ENCODE peak calls at places on chromosome 21, in nine cellular contexts. W, Q, S, K, V, N, T, J and Z are unnamed samples.

GRCh38 chr21:41815652-41816582 is 49.1 kb upstream of the RIPK4 start:
- DNase-seq in W (no peak), Q (no peak), S (no peak), K (no peak), V (no peak), N (no peak), T (no peak), J (no peak), Z (no peak)

GRCh38 chr21:32599146-32599925 is 12.8 kb downstream of the CFAP298 start:
- DNase-seq in W (no peak), Q (no peak), S (peak; percentile 67), K (no peak), V (no peak), N (no peak), T (no peak), J (no peak), Z (no peak)

GRCh38 chr21:38611262-38611661 is 113.0 kb upstream of the ERG start:
- DNase-seq in W (no peak), Q (no peak), S (no peak), K (no peak), V (no peak), N (no peak), T (no peak), J (no peak), Z (no peak)

GRCh38 chr21:13368200-13368599 is 241.4 kb upstream of the POTED start:
- DNase-seq in W (no peak), Q (no peak), S (no peak), K (no peak), V (no peak), N (no peak), T (no peak), J (no peak), Z (no peak)

GRCh38 chr21:27464643-27465042 is 497.8 kb upstream of the ADAMTS5 start:
- DNase-seq in W (no peak), Q (no peak), S (no peak), K (peak; percentile 16), V (no peak), N (no peak), T (no peak), J (no peak), Z (no peak)

GRCh38 chr21:33817136-33817535 is 98.5 kb downstream of the ATP5PO start:
- DNase-seq in W (no peak), Q (no peak), S (no peak), K (no peak), V (no peak), N (no peak), T (no peak), J (no peak), Z (no peak)

GRCh38 chr21:34603002-34603709 is 11.8 kb downstream of the RCAN1 start:
- DNase-seq in W (peak; percentile 86), Q (peak; percentile 88), S (peak; percentile 92), K (peak; percentile 60), V (peak; percentile 82), N (peak; percentile 76), T (peak; percentile 76), J (peak; percentile 88), Z (peak; percentile 49)

GRCh38 chr21:20388400-20388799 is 609.8 kb upstream of the NCAM2 start:
- DNase-seq in W (peak; percentile 9), Q (no peak), S (no peak), K (no peak), V (no peak), N (no peak), T (no peak), J (no peak), Z (no peak)

GRCh38 chr21:34695434-34695833 is 26.6 kb downstream of the CLIC6 start:
- DNase-seq in W (no peak), Q (peak; percentile 15), S (no peak), K (no peak), V (no peak), N (no peak), T (no peak), J (no peak), Z (no peak)

GRCh38 chr21:15732290-15732995 is 2.7 kb downstream of the USP25 start:
- DNase-seq in W (no peak), Q (no peak), S (no peak), K (peak; percentile 51), V (no peak), N (no peak), T (no peak), J (no peak), Z (peak; percentile 34)

GRCh38 chr21:21952566-21952965 is 954.4 kb downstream of the NCAM2 start:
- DNase-seq in W (no peak), Q (no peak), S (no peak), K (no peak), V (no peak), N (no peak), T (no peak), J (no peak), Z (no peak)

GRCh38 chr21:34519013-34519412 is 7.0 kb upstream of the KCNE1 start:
- DNase-seq in W (no peak), Q (no peak), S (no peak), K (no peak), V (no peak), N (no peak), T (no peak), J (no peak), Z (no peak)

GRCh38 chr21:44492572-44493385 is 37.5 kb downstream of the LRRC3 start:
- DNase-seq in W (no peak), Q (no peak), S (no peak), K (no peak), V (no peak), N (no peak), T (no peak), J (no peak), Z (no peak)

GRCh38 chr21:33383056-33383888 is 19.9 kb upstream of the IFNGR2 start:
- DNase-seq in W (peak; percentile 10), Q (peak; percentile 78), S (peak; percentile 96), K (peak; percentile 83), V (peak; percentile 60), N (peak; percentile 44), T (peak; percentile 70), J (peak; percentile 80), Z (peak; percentile 73)

GRCh38 chr21:38840456-38841129 is 34.9 kb downstream of the ETS2 start:
- DNase-seq in W (no peak), Q (no peak), S (no peak), K (no peak), V (no peak), N (no peak), T (no peak), J (peak; percentile 49), Z (no peak)

GRCh38 chr21:29145354-29145782 is 14.9 kb downstream of the MAP3K7CL start:
- DNase-seq in W (no peak), Q (no peak), S (no peak), K (peak; percentile 93), V (no peak), N (no peak), T (no peak), J (no peak), Z (peak; percentile 82)

GRCh38 chr21:28867401-28867800 is 125.3 kb downstream of the LTN1 start:
- DNase-seq in W (no peak), Q (no peak), S (no peak), K (peak; percentile 15), V (no peak), N (no peak), T (no peak), J (no peak), Z (no peak)

DNA sequence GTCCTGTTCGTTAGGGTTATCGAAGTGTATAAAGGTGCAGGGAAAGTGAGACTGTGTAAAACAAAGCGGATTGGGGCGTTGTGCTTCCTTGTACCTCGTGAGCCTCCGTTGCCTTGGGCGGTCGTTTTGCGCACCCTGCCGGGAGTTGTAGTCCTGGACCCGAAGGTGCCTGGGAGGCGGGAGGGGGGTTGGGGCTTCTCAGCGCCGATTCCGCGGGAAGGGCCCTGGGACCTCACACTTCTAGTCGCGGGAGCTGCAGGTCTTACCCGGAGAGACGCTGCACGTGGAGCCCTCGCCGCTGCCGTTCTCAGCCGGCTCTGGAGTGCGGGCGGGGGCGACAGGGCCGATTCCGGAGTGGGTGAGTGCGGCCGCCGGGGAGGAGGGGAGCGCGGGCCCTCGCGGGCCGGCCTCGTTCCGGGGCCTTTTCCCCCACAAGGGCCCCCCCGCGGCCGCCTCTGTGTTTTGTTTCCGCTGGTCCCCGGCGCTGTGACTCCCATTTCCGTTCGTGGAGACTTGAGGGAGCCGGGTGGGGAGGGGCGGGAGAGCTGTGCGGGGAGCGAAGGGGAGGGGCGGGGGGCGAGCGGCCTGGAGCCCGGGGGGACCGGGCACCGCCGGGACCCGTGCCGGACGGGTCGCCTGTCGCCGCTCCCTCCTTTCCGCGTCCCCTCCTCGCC is 586 bp downstream of the GABPA start:
- DNase-seq in W (peak; percentile 95), Q (peak; percentile 94), S (peak; percentile 97), K (peak; percentile 90), V (peak; percentile 91), N (peak; percentile 88), T (peak; percentile 91), J (peak; percentile 93), Z (peak; percentile 58)
- TF ChIP-seq CTCF in W (no peak), Q (no peak), S (no peak), K (peak; percentile 24), V (no peak), N (no peak), T (peak; percentile 26), J (no peak), Z (no peak)

DNA sequence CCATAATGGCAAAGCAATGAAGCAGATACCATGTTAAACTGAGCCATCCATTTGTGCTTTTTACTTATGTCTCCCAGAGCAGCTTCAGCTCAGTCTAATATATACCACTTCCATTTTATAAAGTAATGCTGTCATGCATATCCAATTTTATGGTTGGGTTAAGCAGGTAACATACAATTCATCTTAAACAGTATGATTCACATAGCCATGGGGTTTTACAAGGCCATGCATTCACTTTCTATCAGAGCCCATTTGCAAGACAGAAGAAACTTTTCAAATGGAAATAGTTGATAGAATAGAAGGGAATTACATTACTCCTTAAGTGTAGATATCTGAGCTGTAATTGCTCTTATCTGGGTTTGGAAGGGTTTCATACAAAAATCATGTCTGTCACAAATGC is 580.5 kb upstream of the CXADR start:
- DNase-seq in W (no peak), Q (no peak), S (no peak), K (no peak), V (no peak), N (no peak), T (no peak), J (no peak), Z (no peak)
- H3K27ac ChIP-seq in W (no peak overlapping the region), Q (no peak overlapping the region), S (no peak overlapping the region), K (no peak overlapping the region), V (no peak overlapping the region), N (no peak overlapping the region), T (no peak overlapping the region), J (no peak overlapping the region), Z (no peak overlapping the region)

GRCh38 chr21:45542242-45542666 is at the start of gene SLC19A1:
- DNase-seq in W (peak; percentile 82), Q (peak; percentile 60), S (peak; percentile 96), K (peak; percentile 47), V (peak; percentile 76), N (peak; percentile 70), T (peak; percentile 81), J (peak; percentile 61), Z (peak; percentile 87)
- TF ChIP-seq CTCF in W (peak; percentile 46), Q (peak; percentile 9), S (no peak), K (peak; percentile 22), V (peak; percentile 61), N (peak; percentile 71), T (peak; percentile 76), J (peak; percentile 60), Z (no peak)

DNA sequence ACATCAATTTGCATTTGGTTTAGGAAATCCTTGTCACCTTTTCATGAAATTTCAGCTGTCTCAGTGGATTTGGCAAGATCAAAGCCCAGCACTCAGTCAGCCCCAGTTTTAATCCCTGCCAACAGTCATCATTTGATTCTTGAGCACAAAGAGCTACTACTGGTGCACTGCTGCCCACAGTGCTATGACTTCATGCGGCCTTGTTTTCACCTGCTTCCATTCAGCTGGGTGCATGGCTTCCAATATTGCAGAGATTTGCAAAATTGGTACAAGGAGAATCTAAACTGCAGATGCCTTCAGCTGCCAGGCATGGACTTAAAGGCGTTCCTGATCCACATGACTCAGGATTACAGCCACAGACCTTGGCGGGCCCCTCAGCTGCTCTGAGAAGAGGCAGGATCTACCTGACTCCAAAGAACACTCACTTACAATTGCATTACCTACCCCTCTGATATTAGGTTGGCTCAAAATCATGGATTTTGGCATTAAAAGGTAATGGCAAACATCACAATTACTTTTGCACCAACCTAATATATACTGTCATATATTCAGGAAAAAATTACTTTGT is 259.1 kb downstream of the DSCAM start:
- DNase-seq in W (peak; percentile 38), Q (no peak), S (no peak), K (peak; percentile 5), V (no peak), N (no peak), T (no peak), J (no peak), Z (no peak)
- H3K27ac ChIP-seq in W (no peak overlapping the region), Q (no peak overlapping the region), S (no peak overlapping the region), K (no peak overlapping the region), V (no peak overlapping the region), N (no peak overlapping the region), T (no peak overlapping the region), J (no peak overlapping the region), Z (no peak overlapping the region)